ENCODE peak calls at places on chromosome 11, in seven cellular contexts. S is lung, O is Panc1, T is ovary, M is fibroblast of lung, J is MM.1S, I is tibial nerve. G is an unnamed sample.
A peak's percentile ranks its signal among the peaks of the same experiment; 100 is the strongest.

GRCh38 chr11:86784247-86784681 is 16.1 kb upstream of the PRSS23 start:
- DNase-seq in J (no peak), S (no peak), O (no peak), M (no peak), T (no peak), I (no peak), G (no peak)

GRCh38 chr11:106424111-106424510 is 346.6 kb downstream of the AASDHPPT start:
- DNase-seq in O (no peak), J (no peak), T (no peak), S (no peak), M (peak; percentile 87), I (no peak), G (peak; percentile 50)

GRCh38 chr11:66044757-66045156 is 4.2 kb downstream of the GAL3ST3 start:
- DNase-seq in M (no peak), T (no peak), S (no peak), I (no peak), J (no peak), O (no peak), G (no peak)

GRCh38 chr11:67392182-67392715 is 463 bp downstream of the RAD9A start:
- DNase-seq in J (peak; percentile 9), I (no peak), O (no peak), T (no peak), M (no peak), S (no peak), G (no peak)

GRCh38 chr11:114197799-114198500 is 98.2 kb upstream of the NNMT start:
- DNase-seq in S (peak; percentile 82), O (no peak), J (no peak), M (peak; percentile 77), T (peak; percentile 71), I (no peak), G (peak; percentile 54)

GRCh38 chr11:120239713-120240640 is at the start of gene POU2F3:
- DNase-seq in J (no peak), I (no peak), M (no peak), T (no peak), S (no peak), O (no peak), G (no peak)

GRCh38 chr11:19200410-19201201 is 1.2 kb downstream of the CSRP3 start:
- DNase-seq in I (no peak), J (no peak), M (peak; percentile 83), T (no peak), S (no peak), O (no peak), G (peak; percentile 11)

GRCh38 chr11:21963013-21963412 is 229.9 kb upstream of the ANO5 start:
- DNase-seq in M (no peak), I (no peak), O (no peak), J (no peak), T (no peak), S (no peak), G (no peak)

GRCh38 chr11:13368041-13368446 is 90.5 kb downstream of the BMAL1 start:
- DNase-seq in I (no peak), M (peak; percentile 76), J (no peak), O (no peak), S (no peak), T (no peak), G (no peak)

GRCh38 chr11:45180888-45181594 is 34.6 kb downstream of the PRDM11 start:
- DNase-seq in I (peak; percentile 30), O (no peak), S (peak; percentile 61), J (no peak), M (peak; percentile 56), T (no peak), G (no peak)

GRCh38 chr11:91926967-91927366 is 297.7 kb upstream of the FAT3 start:
- DNase-seq in J (no peak), S (no peak), O (no peak), M (no peak), I (no peak), T (no peak), G (no peak)

GRCh38 chr11:34558211-34558610 is 44.6 kb upstream of the ELF5 start:
- DNase-seq in J (no peak), O (no peak), T (no peak), S (no peak), I (no peak), M (peak; percentile 52), G (no peak)

GRCh38 chr11:17917556-17917955 is 95.3 kb downstream of the SERGEF start:
- DNase-seq in T (no peak), O (no peak), J (no peak), M (peak; percentile 8), I (no peak), S (no peak), G (no peak)

GRCh38 chr11:1507381-1508140 is 21.0 kb upstream of the MOB2 start:
- DNase-seq in M (no peak), O (no peak), J (no peak), S (no peak), T (no peak), I (no peak), G (no peak)

GRCh38 chr11:134730596-134731538 is 318.8 kb upstream of the B3GAT1 start:
- DNase-seq in S (no peak), I (no peak), M (no peak), O (no peak), J (no peak), T (no peak), G (no peak)

GRCh38 chr11:3340025-3340424 is 38.9 kb downstream of the ZNF195 start:
- DNase-seq in O (peak; percentile 15), I (no peak), J (no peak), S (no peak), M (peak; percentile 94), T (no peak), G (peak; percentile 44)

GRCh38 chr11:60872952-60873524 is 5.7 kb downstream of the ZP1 start:
- DNase-seq in J (no peak), S (no peak), T (no peak), I (no peak), O (no peak), M (peak; percentile 86), G (peak; percentile 39)

GRCh38 chr11:14746857-14747256 is 103.3 kb downstream of the PDE3B start:
- DNase-seq in S (no peak), I (no peak), T (no peak), M (no peak), J (no peak), O (no peak), G (no peak)

GRCh38 chr11:57649826-57650738 is at the start of gene YPEL4:
- DNase-seq in M (peak; percentile 78), I (no peak), O (no peak), S (no peak), T (peak; percentile 80), J (no peak), G (peak; percentile 50)

GRCh38 chr11:57648791-57649735 is 649 bp downstream of the YPEL4 start:
- DNase-seq in M (peak; percentile 28), T (peak; percentile 57), J (peak; percentile 36), O (no peak), I (no peak), S (no peak), G (no peak)

GRCh38 chr11:57646756-57647303 is 2.9 kb downstream of the YPEL4 start:
- DNase-seq in O (no peak), S (no peak), M (no peak), I (no peak), J (no peak), T (peak; percentile 45), G (no peak)

GRCh38 chr11:57647368-57647767 is 2.3 kb downstream of the YPEL4 start:
- DNase-seq in S (no peak), T (peak; percentile 56), O (no peak), J (no peak), M (no peak), I (no peak), G (no peak)

GRCh38 chr11:57647960-57648776 is 1.5 kb downstream of the YPEL4 start:
- DNase-seq in S (no peak), T (peak; percentile 37), J (no peak), M (no peak), I (no peak), O (no peak), G (no peak)
- H3K4me3 ChIP-seq in S (no peak overlapping the region), T (peak overlapping the region; percentile 47), J (peak overlapping the region; percentile 57), M (peak overlapping the region; percentile 78), I (peak overlapping the region; percentile 47), O (no peak overlapping the region), G (peak overlapping the region; percentile 69)

DNA sequence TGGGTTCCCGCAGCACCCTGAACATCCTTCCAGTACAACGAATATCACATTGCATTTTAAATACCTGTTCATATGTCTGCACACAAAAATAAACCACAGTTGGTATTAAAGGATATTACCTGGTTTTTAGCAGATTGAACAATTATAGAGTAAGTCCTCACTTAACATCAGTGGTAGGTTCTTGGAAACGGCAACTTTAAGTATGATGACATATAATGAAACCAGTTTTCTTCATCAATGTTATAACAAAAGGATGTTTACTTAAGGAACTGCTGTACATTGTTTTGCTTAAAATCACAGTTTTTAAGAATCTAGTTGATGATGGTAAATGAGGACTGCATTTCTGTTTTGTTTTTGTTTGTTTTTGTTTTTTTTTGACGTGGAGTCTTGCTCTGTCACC is 28.0 kb downstream of the TRIM66 start:
- DNase-seq in T (no peak), J (no peak), O (no peak), M (no peak), S (no peak), I (no peak), G (no peak)
- H3K9me3 ChIP-seq in T (no peaks in the 10 kb centered on the region), J (no peaks in the 10 kb centered on the region), O (no peaks in the 10 kb centered on the region), M (no peaks in the 10 kb centered on the region), S (no peaks in the 10 kb centered on the region), I (no peaks in the 10 kb centered on the region), G (no peaks in the 10 kb centered on the region)

DNA sequence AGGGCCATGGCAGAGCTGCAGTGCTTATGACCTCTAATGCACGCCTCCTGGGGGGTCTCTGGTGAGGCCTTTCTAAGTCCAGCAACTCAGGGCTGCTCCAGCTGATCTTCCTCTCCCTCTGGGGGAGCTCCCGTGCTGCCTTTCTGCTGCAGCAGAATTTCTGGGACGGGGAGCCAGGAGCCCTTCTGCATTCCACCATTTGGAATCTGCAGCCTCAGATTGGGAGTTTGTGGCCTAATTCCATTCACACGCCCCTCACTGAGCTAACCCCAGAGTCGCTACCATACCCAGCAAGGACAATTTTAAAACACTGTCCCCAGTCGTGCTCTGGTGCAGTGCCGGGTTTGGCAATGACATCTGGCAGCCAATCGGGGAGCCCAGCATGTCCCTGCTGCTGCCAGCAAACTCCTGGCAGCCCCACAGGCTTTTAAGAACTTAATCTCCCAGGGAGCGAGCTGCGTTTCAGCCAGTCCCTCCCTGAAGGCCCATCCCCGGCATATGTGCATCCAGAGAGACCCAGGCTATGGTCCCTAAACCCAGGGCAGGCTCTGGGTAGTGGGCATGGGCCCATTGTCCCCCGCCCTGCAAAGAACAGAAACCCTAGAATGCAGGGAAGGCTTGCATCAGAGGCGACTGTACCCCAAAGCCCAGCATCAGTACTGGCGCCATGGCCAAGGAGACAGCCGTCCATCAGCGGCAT is 4.7 kb downstream of the SHANK2 start:
- DNase-seq in S (no peak), M (no peak), O (no peak), J (no peak), T (no peak), I (no peak), G (no peak)
- H3K4me3 ChIP-seq in S (no peak overlapping the region), M (no peak overlapping the region), O (no peak overlapping the region), J (no peak overlapping the region), T (no peak overlapping the region), I (no peak overlapping the region), G (no peak overlapping the region)

DNA sequence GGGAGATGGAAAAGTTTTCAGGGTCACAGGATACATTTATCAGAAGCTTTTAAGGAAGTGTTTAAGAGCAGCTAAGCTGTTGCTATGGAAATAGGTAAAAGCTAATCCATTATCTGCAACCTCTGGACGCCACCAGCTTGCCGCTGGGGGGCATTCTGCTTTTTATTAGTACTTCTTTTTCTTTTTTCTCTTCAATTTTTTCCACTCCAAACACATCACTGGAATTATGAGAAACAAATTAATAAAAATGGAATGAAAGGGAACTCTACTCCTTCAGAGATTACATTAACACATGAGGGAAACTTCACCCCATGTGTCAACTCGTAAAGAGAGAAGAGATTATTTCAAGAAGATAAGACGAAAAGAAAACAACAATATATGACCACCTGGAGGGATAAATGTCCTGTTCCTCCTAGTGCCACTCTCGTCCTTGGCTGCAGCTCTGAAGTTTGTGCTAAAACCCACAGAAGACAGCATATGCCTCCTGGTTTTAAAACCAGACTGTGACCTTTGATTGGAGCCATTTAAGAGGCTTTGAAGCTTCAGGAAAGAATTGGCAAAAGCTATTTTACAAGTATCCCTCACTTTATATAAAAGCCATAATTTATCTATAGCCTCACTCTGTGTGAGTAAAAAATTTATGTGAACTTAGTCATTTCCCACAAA is 972.8 kb downstream of the OPCML start:
- DNase-seq in S (no peak), J (no peak), M (peak; percentile 16), O (no peak), T (no peak), I (no peak), G (no peak)
- H3K9me3 ChIP-seq in S (no peaks in the 10 kb centered on the region), J (no peaks in the 10 kb centered on the region), M (no peaks in the 10 kb centered on the region), O (no peaks in the 10 kb centered on the region), T (no peaks in the 10 kb centered on the region), I (no peaks in the 10 kb centered on the region), G (no peaks in the 10 kb centered on the region)

G was measured in AG04450.